ENCODE peak calls at places on chromosomes 4 and X, in ten cellular contexts. R is fibroblast of the aortic adventitia; A is fibroblast of mammary gland; I is A549; L is OCI-LY7; T is right lobe of liver; Q is HCT116; J is cardiac fibroblast; F is CD8-positive, alpha-beta T cell; V is SK-N-SH. S is an unnamed sample.

GRCh38 chrX:519741-520140 is 110.8 kb upstream of the SHOX start:
- DNase-seq in R (no peak), A (no peak), I (no peak), L (no peak), T (no peak), Q (no peak), J (no peak), F (no peak), V (no peak), S (no peak)

GRCh38 chr4:24174622-24175021 is 284.8 kb upstream of the PPARGC1A start:
- DNase-seq in R (no peak), A (peak), I (no peak), L (no peak), T (no peak), Q (no peak), J (no peak), F (no peak), V (no peak), S (no peak)

GRCh38 chr4:17535906-17536305 is 20.9 kb downstream of the CLRN2 start:
- DNase-seq in R (peak), A (peak), I (peak), L (no peak), T (no peak), Q (peak), J (no peak), F (no peak), V (no peak), S (no peak)

GRCh38 chrX:29388509-29388908 is 801.3 kb downstream of the IL1RAPL1 start:
- DNase-seq in R (no peak), A (no peak), I (no peak), L (no peak), T (no peak), Q (no peak), J (no peak), F (no peak), V (no peak), S (no peak)

GRCh38 chr4:149164282-149164681 is 651.4 kb downstream of the IQCM start:
- DNase-seq in R (peak), A (peak), I (peak), L (no peak), T (no peak), Q (no peak), J (peak), F (no peak), V (no peak), S (peak)

GRCh38 chrX:12891915-12892506 is 14.4 kb upstream of the TLR8 start:
- DNase-seq in R (no peak), A (no peak), I (no peak), L (peak), T (no peak), Q (no peak), J (no peak), F (no peak), V (no peak), S (no peak)

GRCh38 chr4:168569066-168569908 is 72.4 kb downstream of the PALLD start:
- DNase-seq in R (peak), A (peak), I (peak), L (no peak), T (no peak), Q (peak), J (peak), F (no peak), V (no peak), S (no peak)

GRCh38 chrX:15206306-15206705 is 63.6 kb downstream of the ASB9 start:
- DNase-seq in R (no peak), A (no peak), I (no peak), L (no peak), T (no peak), Q (no peak), J (no peak), F (no peak), V (no peak), S (no peak)

GRCh38 chr4:88134536-88135361 is 23.7 kb downstream of the ABCG2 start:
- DNase-seq in R (no peak), A (no peak), I (peak), L (no peak), T (no peak), Q (no peak), J (no peak), F (no peak), V (no peak), S (no peak)

GRCh38 chr4:19187709-19188108 is 1064.0 kb upstream of the SLIT2 start:
- DNase-seq in R (no peak), A (no peak), I (no peak), L (no peak), T (no peak), Q (no peak), J (no peak), F (no peak), V (no peak), S (no peak)

GRCh38 chr4:128854433-128854832 is 44.9 kb downstream of the JADE1 start:
- DNase-seq in R (no peak), A (peak), I (no peak), L (no peak), T (no peak), Q (no peak), J (peak), F (peak), V (no peak), S (no peak)

GRCh38 chr4:79987401-79987800 is 85.6 kb downstream of the ANTXR2 start:
- DNase-seq in R (peak), A (no peak), I (no peak), L (no peak), T (no peak), Q (no peak), J (peak), F (no peak), V (no peak), S (no peak)

GRCh38 chrX:120839506-120839905 is 36.2 kb downstream of the CT47B1 start:
- DNase-seq in R (peak), A (peak), I (peak), L (no peak), T (no peak), Q (no peak), J (peak), F (no peak), V (no peak), S (no peak)

GRCh38 chrX:134525086-134525792 is 65.3 kb downstream of the HPRT1 start:
- DNase-seq in R (no peak), A (no peak), I (no peak), L (no peak), T (no peak), Q (peak), J (no peak), F (no peak), V (no peak), S (no peak)

DNA sequence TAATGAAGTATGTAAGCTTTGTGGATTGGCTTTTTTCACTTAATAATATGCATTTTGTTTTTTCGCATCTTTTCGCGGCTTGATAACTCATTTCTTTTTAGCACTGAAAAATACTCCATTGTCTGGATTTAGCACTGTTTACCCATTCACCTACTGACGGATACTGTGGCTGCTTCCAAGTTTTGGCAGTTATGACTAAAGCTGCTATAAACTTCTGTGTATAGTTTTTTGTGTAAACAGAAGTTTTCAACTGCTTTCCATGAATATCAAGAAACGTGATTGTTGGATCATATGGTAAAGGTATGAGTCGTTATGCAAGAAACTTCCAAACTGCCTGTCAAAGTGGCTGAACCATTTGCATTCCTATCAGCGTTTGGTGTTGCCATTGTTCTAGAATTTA is 87.6 kb downstream of the BMP3 start:
- DNase-seq in R (no peak), A (no peak), I (no peak), L (no peak), T (no peak), Q (no peak), J (no peak), F (no peak), V (no peak), S (no peak)
- H3K4me3 ChIP-seq in R (no peak), A (no peak), I (no peak), L (no peak), T (no peak), Q (no peak), J (no peak), F (no peak), V (no peak), S (no peak)

DNA sequence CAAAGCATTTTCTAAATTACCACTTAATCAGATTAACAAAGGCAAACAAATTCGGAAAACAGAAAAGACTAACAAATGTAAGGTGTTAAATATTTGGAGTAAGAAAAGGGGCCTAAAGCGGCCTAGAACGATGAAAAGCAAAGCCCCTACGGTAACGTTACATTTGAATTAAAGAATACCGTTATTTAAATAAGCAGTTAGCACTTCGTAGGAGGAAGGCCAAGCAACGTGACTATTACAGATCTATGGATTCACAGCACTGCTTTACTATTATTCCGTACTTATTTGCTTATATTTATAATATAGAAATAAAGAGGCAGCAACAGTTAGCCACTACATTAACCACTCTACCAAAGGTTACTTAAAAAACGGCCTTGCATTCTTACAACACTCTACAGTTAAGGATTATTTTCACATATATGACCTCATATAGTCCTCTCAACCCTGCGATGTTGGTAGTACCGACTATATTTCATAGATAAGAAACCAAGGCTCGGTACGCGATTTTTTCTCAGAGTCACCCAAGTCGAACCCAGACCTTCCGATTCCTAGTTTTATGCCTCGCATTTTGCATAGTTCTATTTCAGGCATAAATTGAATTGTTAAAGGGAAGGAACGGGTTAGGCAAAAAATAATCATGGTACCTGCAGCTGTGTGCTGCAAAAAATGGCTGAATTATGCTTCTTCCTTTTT is 2.9 kb downstream of the KLHL15 start:
- DNase-seq in R (peak), A (peak), I (no peak), L (peak), T (no peak), Q (no peak), J (peak), F (no peak), V (no peak), S (no peak)
- TF ChIP-seq CTCF in R (no peak), A (no peak), I (no peak), L (no peak), T (no peak), Q (no peak), J (no peak), F (no peak), V (no peak), S (no peak)

DNA sequence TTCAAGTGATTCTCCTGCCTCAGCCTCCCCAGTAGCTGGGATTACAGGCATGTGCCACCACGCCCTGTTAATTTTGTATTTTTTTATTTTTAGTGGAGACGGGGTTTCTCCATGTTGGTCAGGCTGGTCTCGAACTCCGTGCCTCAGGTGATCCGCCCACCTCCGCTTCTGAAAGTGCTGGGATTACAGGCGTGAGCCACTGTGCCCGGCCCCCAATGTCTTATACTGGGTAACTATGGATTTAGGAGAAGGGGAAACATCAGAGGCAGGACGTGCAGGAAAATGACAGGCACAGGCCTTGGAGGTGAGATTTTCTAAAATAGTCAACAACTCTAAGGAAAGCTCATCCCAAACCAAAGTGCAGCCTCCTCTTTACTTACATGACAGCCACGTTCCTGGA is 11.1 kb upstream of the TSPYL2 start:
- DNase-seq in R (no peak), A (no peak), I (no peak), L (no peak), T (no peak), Q (no peak), J (no peak), F (no peak), V (no peak), S (no peak)
- H3K4me3 ChIP-seq in R (no peak), A (no peak), I (no peak), L (no peak), T (no peak), Q (no peak), J (no peak), F (no peak), V (peak), S (no peak)

GRCh38 chr4:185680617-185681016 is 131.4 kb downstream of the SORBS2 start:
- DNase-seq in R (no peak), A (no peak), I (no peak), L (no peak), T (no peak), Q (no peak), J (no peak), F (no peak), V (no peak), S (no peak)
- TF ChIP-seq CTCF in R (no peak), A (no peak), I (no peak), L (no peak), T (no peak), Q (no peak), J (no peak), F (no peak), V (no peak), S (no peak)

DNA sequence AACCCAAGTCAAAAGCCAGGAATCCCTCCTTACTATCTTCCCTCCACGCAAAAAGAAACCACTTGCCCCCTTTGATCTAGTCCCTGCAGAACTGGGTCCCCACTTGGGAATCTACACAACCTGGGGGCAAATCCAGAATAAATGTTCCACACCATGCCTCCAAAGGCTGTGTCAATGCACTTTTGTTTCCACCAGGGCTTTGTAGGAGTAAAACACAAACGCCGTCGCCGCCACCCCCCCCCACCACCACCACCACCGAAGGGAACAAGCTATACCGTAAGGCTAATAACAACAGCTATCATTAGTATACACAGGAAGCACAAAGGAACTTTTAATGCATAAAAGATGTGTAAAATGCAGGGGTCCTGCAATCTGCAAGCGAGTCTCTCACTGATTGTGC is 13.3 kb downstream of the BCOR start:
- DNase-seq in R (no peak), A (no peak), I (no peak), L (no peak), T (no peak), Q (no peak), J (no peak), F (no peak), V (no peak), S (no peak)
- H3K4me3 ChIP-seq in R (no peak), A (no peak), I (no peak), L (no peak), T (no peak), Q (no peak), J (no peak), F (peak), V (no peak), S (no peak)

GRCh38 chr4:6591305-6591704 is 16.3 kb downstream of the MAN2B2 start:
- DNase-seq in R (no peak), A (no peak), I (no peak), L (peak), T (no peak), Q (no peak), J (no peak), F (no peak), V (no peak), S (no peak)
- TF ChIP-seq CTCF in R (no peak), A (no peak), I (no peak), L (no peak), T (no peak), Q (no peak), J (no peak), F (no peak), V (no peak), S (no peak)

GRCh38 chrX:71106427-71106826 is at the start of gene CXorf65:
- DNase-seq in R (no peak), A (peak), I (no peak), L (no peak), T (no peak), Q (no peak), J (no peak), F (peak), V (no peak), S (no peak)

GRCh38 chrX:71107245-71107644 is 705 bp upstream of the CXorf65 start:
- DNase-seq in R (no peak), A (no peak), I (no peak), L (no peak), T (no peak), Q (no peak), J (no peak), F (no peak), V (no peak), S (no peak)

GRCh38 chrX:71111141-71111843 is at the start of gene IL2RG:
- DNase-seq in R (no peak), A (no peak), I (no peak), L (peak), T (no peak), Q (no peak), J (no peak), F (peak), V (no peak), S (no peak)

GRCh38 chrX:71105638-71106037 is 902 bp downstream of the CXorf65 start:
- DNase-seq in R (no peak), A (no peak), I (no peak), L (no peak), T (no peak), Q (no peak), J (no peak), F (no peak), V (no peak), S (no peak)

DNA sequence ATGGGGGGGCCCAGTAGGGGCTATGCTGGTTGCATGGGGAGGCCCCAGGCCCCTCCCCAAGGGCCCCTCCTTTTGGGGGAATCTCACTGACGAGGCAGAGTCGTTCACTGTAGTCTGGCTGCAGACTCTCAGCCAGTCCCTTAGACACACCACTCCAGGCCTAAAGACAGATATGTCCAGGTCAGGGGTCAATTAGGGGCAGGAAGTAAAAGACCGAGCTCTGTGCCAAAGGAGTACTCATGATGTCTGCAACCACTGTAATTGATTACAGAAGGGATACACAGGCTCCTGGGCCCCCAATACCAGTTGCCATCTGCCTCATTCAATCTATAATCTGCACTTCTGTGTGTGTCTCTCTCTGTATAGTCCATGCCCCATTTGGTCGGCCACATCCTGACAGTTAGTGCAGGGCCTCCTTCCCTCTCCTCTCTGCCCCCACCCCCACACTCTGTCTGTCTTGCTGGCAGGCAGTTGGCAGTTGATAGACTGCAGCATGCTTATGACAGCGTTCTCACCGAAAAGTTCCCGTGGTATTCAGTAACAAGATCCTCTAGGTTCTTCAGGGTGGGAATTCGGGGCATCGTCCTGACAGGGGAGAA is 1.3 kb upstream of the CXorf65 start:
- DNase-seq in R (no peak), A (no peak), I (no peak), L (no peak), T (no peak), Q (no peak), J (no peak), F (peak), V (no peak), S (no peak)
- H3K4me3 ChIP-seq in R (no peak), A (no peak), I (no peak), L (no peak), T (no peak), Q (no peak), J (no peak), F (peak), V (no peak), S (no peak)

DNA sequence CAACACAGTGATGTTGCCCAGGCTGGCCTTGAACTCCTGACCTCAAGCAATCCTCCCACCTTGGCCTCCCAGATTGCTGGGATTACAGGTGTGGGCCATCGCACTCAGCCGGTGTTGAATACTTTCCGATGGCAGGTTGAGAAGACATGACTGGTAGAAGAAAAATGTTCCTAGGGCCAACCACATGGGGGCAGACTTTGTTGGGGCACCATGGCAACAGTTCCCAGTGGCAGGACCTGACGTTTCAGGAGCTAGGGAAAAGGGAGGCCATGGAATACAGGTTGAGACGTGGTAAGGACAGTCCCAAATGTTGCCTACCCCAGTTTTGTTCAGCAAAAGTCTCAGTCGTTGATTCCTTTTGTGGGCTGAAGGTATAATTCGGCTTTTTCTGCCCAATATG is 134.6 kb downstream of the ASMT start:
- DNase-seq in R (no peak), A (no peak), I (no peak), L (no peak), T (no peak), Q (no peak), J (no peak), F (no peak), V (no peak), S (no peak)
- TF ChIP-seq CTCF in R (no peak), A (no peak), I (no peak), L (peak), T (no peak), Q (peak), J (no peak), F (no peak), V (peak), S (no peak)

GRCh38 chr4:4328840-4329239 is 38.8 kb downstream of the ZBTB49 start:
- DNase-seq in R (no peak), A (no peak), I (no peak), L (no peak), T (peak), Q (no peak), J (no peak), F (no peak), V (no peak), S (no peak)

GRCh38 chr4:4329496-4329895 is 39.4 kb downstream of the ZBTB49 start:
- DNase-seq in R (no peak), A (no peak), I (no peak), L (no peak), T (no peak), Q (no peak), J (no peak), F (no peak), V (no peak), S (no peak)

GRCh38 chr4:4326136-4326535 is 36.1 kb downstream of the ZBTB49 start:
- DNase-seq in R (no peak), A (no peak), I (no peak), L (no peak), T (peak), Q (no peak), J (no peak), F (no peak), V (no peak), S (no peak)

GRCh38 chr4:4328206-4328605 is 38.2 kb downstream of the ZBTB49 start:
- DNase-seq in R (no peak), A (no peak), I (no peak), L (no peak), T (no peak), Q (no peak), J (no peak), F (no peak), V (no peak), S (no peak)

DNA sequence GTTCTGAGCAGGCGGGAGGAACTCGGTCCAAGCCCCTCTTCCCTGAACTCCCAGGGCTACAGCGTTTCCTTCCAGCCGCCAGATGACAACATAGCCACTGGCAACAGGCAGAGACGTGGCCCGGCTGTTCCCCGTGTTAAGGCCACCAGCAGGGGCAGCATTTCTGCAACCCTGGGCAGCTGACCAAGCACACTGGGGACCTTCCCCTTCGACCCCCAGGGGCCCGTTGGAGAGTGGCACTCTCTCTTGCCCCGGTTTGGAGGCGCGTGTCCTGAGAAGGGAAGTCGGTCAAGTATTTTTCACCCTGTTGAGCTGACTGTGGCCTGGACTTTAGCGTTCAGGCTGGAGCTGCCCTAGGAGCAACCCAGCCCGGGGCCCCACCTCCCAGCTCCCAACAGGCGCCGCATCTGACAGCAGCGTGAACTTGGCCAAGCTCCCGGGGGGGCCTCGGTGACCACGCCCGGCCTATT is 37.6 kb downstream of the ZBTB49 start:
- DNase-seq in R (no peak), A (peak), I (peak), L (no peak), T (peak), Q (no peak), J (peak), F (no peak), V (peak), S (no peak)
- H3K4me3 ChIP-seq in R (no peak), A (no peak), I (no peak), L (no peak), T (no peak), Q (no peak), J (no peak), F (no peak), V (no peak), S (no peak)